ENCODE peak calls at places on chromosomes 6 and 20, in four cellular contexts. One of them, this sample, is unnamed.

GRCh38 chr20:5146302-5146653 is 19.5 kb downstream of the CDS2 start:
- DNase-seq in fibroblast of lung: no peak
- DNase-seq in tibial nerve: no peak
- DNase-seq in left ventricle myocardium inferior: no peak
- DNase-seq in this sample: no peak

GRCh38 chr20:6053776-6054688 is at the start of gene LRRN4:
- DNase-seq in tibial nerve: no peak
- DNase-seq in left ventricle myocardium inferior: no peak
- DNase-seq in fibroblast of lung: no peak
- DNase-seq in this sample: no peak

GRCh38 chr6:135358251-135358821 is 139.2 kb downstream of the AHI1 start:
- DNase-seq in tibial nerve: no peak
- DNase-seq in fibroblast of lung: peak
- DNase-seq in left ventricle myocardium inferior: no peak
- DNase-seq in this sample: no peak

GRCh38 chr20:6714202-6714800 is 53.2 kb upstream of the BMP2 start:
- DNase-seq in tibial nerve: no peak
- DNase-seq in fibroblast of lung: no peak
- DNase-seq in left ventricle myocardium inferior: no peak
- DNase-seq in this sample: no peak

GRCh38 chr6:42745083-42745637 is 743 bp downstream of the TBCC start:
- DNase-seq in tibial nerve: no peak
- DNase-seq in fibroblast of lung: peak
- DNase-seq in left ventricle myocardium inferior: no peak
- DNase-seq in this sample: peak

GRCh38 chr20:25009218-25010145 is 16.9 kb upstream of the APMAP start:
- DNase-seq in fibroblast of lung: no peak
- DNase-seq in tibial nerve: no peak
- DNase-seq in left ventricle myocardium inferior: no peak
- DNase-seq in this sample: no peak

GRCh38 chr20:39532205-39532604 is 570.1 kb downstream of the DHX35 start:
- DNase-seq in tibial nerve: no peak
- DNase-seq in fibroblast of lung: no peak
- DNase-seq in left ventricle myocardium inferior: no peak
- DNase-seq in this sample: no peak

GRCh38 chr6:37987559-37987958 is 168.0 kb downstream of the ZFAND3 start:
- DNase-seq in fibroblast of lung: no peak
- DNase-seq in tibial nerve: no peak
- DNase-seq in left ventricle myocardium inferior: no peak
- DNase-seq in this sample: no peak

GRCh38 chr20:7505152-7505834 is 435.0 kb downstream of the HAO1 start:
- DNase-seq in fibroblast of lung: no peak
- DNase-seq in tibial nerve: no peak
- DNase-seq in left ventricle myocardium inferior: no peak
- DNase-seq in this sample: no peak

GRCh38 chr6:34204693-34205092 is 32.0 kb upstream of the HMGA1 start:
- DNase-seq in tibial nerve: no peak
- DNase-seq in left ventricle myocardium inferior: no peak
- DNase-seq in fibroblast of lung: no peak
- DNase-seq in this sample: no peak

GRCh38 chr6:90860822-90861601 is 274.1 kb upstream of the MAP3K7 start:
- DNase-seq in tibial nerve: no peak
- DNase-seq in fibroblast of lung: peak
- DNase-seq in left ventricle myocardium inferior: no peak
- DNase-seq in this sample: no peak

GRCh38 chr20:32697608-32698007 is 23.9 kb upstream of the C20orf203 start:
- DNase-seq in tibial nerve: no peak
- DNase-seq in left ventricle myocardium inferior: no peak
- DNase-seq in fibroblast of lung: no peak
- DNase-seq in this sample: no peak

GRCh38 chr20:62211216-62211615 is 8.9 kb downstream of the HRH3 start:
- DNase-seq in left ventricle myocardium inferior: no peak
- DNase-seq in tibial nerve: no peak
- DNase-seq in fibroblast of lung: no peak
- DNase-seq in this sample: no peak

GRCh38 chr6:82818727-82819126 is 246.9 kb downstream of the UBE3D start:
- DNase-seq in tibial nerve: no peak
- DNase-seq in fibroblast of lung: peak
- DNase-seq in left ventricle myocardium inferior: no peak
- DNase-seq in this sample: no peak

GRCh38 chr6:28810655-28811053 is 113.1 kb downstream of the TRIM27 start:
- DNase-seq in left ventricle myocardium inferior: no peak
- DNase-seq in tibial nerve: no peak
- DNase-seq in fibroblast of lung: no peak
- DNase-seq in this sample: no peak

GRCh38 chr6:12309070-12309469 is 18.9 kb downstream of the EDN1 start:
- DNase-seq in left ventricle myocardium inferior: no peak
- DNase-seq in fibroblast of lung: no peak
- DNase-seq in tibial nerve: no peak
- DNase-seq in this sample: no peak

GRCh38 chr20:35312348-35312747 is 20.1 kb upstream of the FAM83C start:
- DNase-seq in left ventricle myocardium inferior: no peak
- DNase-seq in fibroblast of lung: peak
- DNase-seq in tibial nerve: no peak
- DNase-seq in this sample: no peak

GRCh38 chr6:19906161-19906560 is 69.0 kb downstream of the ID4 start:
- DNase-seq in fibroblast of lung: no peak
- DNase-seq in tibial nerve: no peak
- DNase-seq in left ventricle myocardium inferior: no peak
- DNase-seq in this sample: no peak

GRCh38 chr6:46655803-46656202 is 3.0 kb downstream of the SLC25A27 start:
- DNase-seq in fibroblast of lung: no peak
- DNase-seq in left ventricle myocardium inferior: no peak
- DNase-seq in tibial nerve: no peak
- DNase-seq in this sample: no peak

GRCh38 chr20:53660947-53661381 is 67.3 kb upstream of the ZNF217 start:
- DNase-seq in left ventricle myocardium inferior: no peak
- DNase-seq in fibroblast of lung: peak
- DNase-seq in tibial nerve: no peak
- DNase-seq in this sample: no peak

GRCh38 chr6:11732036-11732545 is 46.5 kb downstream of the ADTRP start:
- DNase-seq in tibial nerve: peak
- DNase-seq in fibroblast of lung: peak
- DNase-seq in left ventricle myocardium inferior: peak
- DNase-seq in this sample: no peak

GRCh38 chr6:3137057-3137777 is 18.7 kb downstream of the BPHL start:
- DNase-seq in tibial nerve: no peak
- DNase-seq in left ventricle myocardium inferior: no peak
- DNase-seq in fibroblast of lung: no peak
- DNase-seq in this sample: peak

GRCh38 chr20:11901127-11901526 is 16.6 kb upstream of the BTBD3 start:
- DNase-seq in tibial nerve: no peak
- DNase-seq in left ventricle myocardium inferior: no peak
- DNase-seq in fibroblast of lung: peak
- DNase-seq in this sample: no peak

GRCh38 chr6:158303210-158303731 is 9.0 kb upstream of the TULP4 start:
- DNase-seq in left ventricle myocardium inferior: no peak
- DNase-seq in tibial nerve: no peak
- DNase-seq in fibroblast of lung: no peak
- DNase-seq in this sample: no peak

DNA sequence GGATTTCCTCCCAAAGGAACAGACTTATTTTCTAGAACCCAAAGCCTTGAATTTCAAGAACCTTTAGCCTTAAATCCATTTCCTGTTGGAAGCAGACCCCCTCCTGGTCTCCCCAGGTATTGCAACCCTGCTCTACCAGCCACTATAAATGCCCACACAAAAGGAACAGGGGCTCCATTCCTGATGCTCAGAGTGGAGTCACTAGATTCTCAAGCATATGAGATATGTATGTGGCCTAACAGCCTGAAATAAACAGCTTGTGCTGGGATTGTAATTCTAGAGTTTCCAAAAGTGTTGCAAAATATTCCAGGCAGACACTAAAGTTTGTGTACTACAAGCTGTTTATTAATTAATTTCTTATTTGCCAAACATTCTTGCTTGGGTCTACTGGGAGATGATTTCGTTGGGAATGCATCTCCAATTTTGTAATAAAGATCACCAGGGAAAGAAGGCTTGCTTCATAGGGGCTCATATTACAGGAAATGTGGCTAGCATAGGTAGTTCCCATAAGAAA is 44.8 kb downstream of the RIPOR3 start:
- DNase-seq in fibroblast of lung: peak
- DNase-seq in left ventricle myocardium inferior: no peak
- DNase-seq in tibial nerve: peak
- DNase-seq in this sample: no peak
- TF ChIP-seq CTCF in fibroblast of lung: peak
- TF ChIP-seq CTCF in left ventricle myocardium inferior: peak
- TF ChIP-seq CTCF in tibial nerve: no peak
- TF ChIP-seq CTCF in this sample: no peak

GRCh38 chr20:43463864-43464785 is 6.4 kb downstream of the SRSF6 start:
- DNase-seq in fibroblast of lung: no peak
- DNase-seq in left ventricle myocardium inferior: no peak
- DNase-seq in tibial nerve: no peak
- DNase-seq in this sample: no peak

GRCh38 chr20:43462369-43463132 is 4.9 kb downstream of the SRSF6 start:
- DNase-seq in tibial nerve: no peak
- DNase-seq in left ventricle myocardium inferior: no peak
- DNase-seq in fibroblast of lung: no peak
- DNase-seq in this sample: no peak

GRCh38 chr20:43465625-43465943 is 7.9 kb downstream of the SRSF6 start:
- DNase-seq in left ventricle myocardium inferior: no peak
- DNase-seq in tibial nerve: no peak
- DNase-seq in fibroblast of lung: no peak
- DNase-seq in this sample: no peak

GRCh38 chr20:43463133-43463863 is 5.6 kb downstream of the SRSF6 start:
- DNase-seq in tibial nerve: no peak
- DNase-seq in left ventricle myocardium inferior: no peak
- DNase-seq in fibroblast of lung: no peak
- DNase-seq in this sample: no peak

GRCh38 chr20:43467589-43467988 is 9.9 kb downstream of the SRSF6 start:
- DNase-seq in left ventricle myocardium inferior: no peak
- DNase-seq in fibroblast of lung: no peak
- DNase-seq in tibial nerve: no peak
- DNase-seq in this sample: no peak
- H3K4me3 ChIP-seq in left ventricle myocardium inferior: no peak
- H3K4me3 ChIP-seq in fibroblast of lung: no peak
- H3K4me3 ChIP-seq in tibial nerve: no peak
- H3K4me3 ChIP-seq in this sample: no peak

GRCh38 chr20:12999201-12999600 is 9.6 kb upstream of the SPTLC3 start:
- DNase-seq in left ventricle myocardium inferior: no peak
- DNase-seq in fibroblast of lung: no peak
- DNase-seq in tibial nerve: no peak
- DNase-seq in this sample: no peak
- H3K27ac ChIP-seq in left ventricle myocardium inferior: no peak
- H3K27ac ChIP-seq in fibroblast of lung: no peak
- H3K27ac ChIP-seq in tibial nerve: no peak
- H3K27ac ChIP-seq in this sample: no peak

GRCh38 chr6:52577022-52577777 is at the start of gene TRAM2:
- DNase-seq in fibroblast of lung: peak
- DNase-seq in left ventricle myocardium inferior: peak
- DNase-seq in tibial nerve: peak
- DNase-seq in this sample: peak
- TF ChIP-seq CTCF in fibroblast of lung: peak
- TF ChIP-seq CTCF in left ventricle myocardium inferior: peak
- TF ChIP-seq CTCF in tibial nerve: no peak
- TF ChIP-seq CTCF in this sample: no peak

This sample was measured in dorsolateral prefrontal cortex.